ENCODE peak calls at places on chromosomes 12 and 14, in six cellular contexts. Z is CD8-positive, alpha-beta T cell; T is thoracic aorta; V is IMR-90; R is stomach; M is lower lobe of right lung. J is an unnamed sample.

GRCh38 chr12:27967551-27968054 is 4.9 kb downstream of the PTHLH start:
- DNase-seq in Z (no peak), T (no peak), V (peak), R (no peak), M (no peak), J (no peak)

GRCh38 chr14:67251573-67252226 is 10.5 kb downstream of the PALS1 start:
- DNase-seq in Z (no peak), T (no peak), V (peak), R (no peak), M (no peak), J (no peak)

GRCh38 chr12:88575361-88575959 is 4.8 kb downstream of the KITLG start:
- DNase-seq in Z (no peak), T (no peak), V (no peak), R (no peak), M (no peak), J (no peak)

GRCh38 chr14:88986146-88986841 is 161.8 kb downstream of the TTC8 start:
- DNase-seq in Z (no peak), T (no peak), V (peak), R (no peak), M (no peak), J (no peak)

GRCh38 chr14:96748371-96748770 is 48.8 kb upstream of the VRK1 start:
- DNase-seq in Z (no peak), T (no peak), V (no peak), R (no peak), M (no peak), J (no peak)

GRCh38 chr12:108169671-108170070 is 40.6 kb downstream of the WSCD2 start:
- DNase-seq in Z (no peak), T (no peak), V (no peak), R (no peak), M (no peak), J (no peak)

GRCh38 chr12:93142881-93143280 is 213.8 kb upstream of the EEA1 start:
- DNase-seq in Z (no peak), T (no peak), V (no peak), R (no peak), M (no peak), J (no peak)

GRCh38 chr12:10012630-10013330 is 2.4 kb downstream of the CLEC12B start:
- DNase-seq in Z (no peak), T (no peak), V (no peak), R (no peak), M (no peak), J (no peak)

GRCh38 chr12:90953956-90954421 is 987 bp downstream of the CCER1 start:
- DNase-seq in Z (no peak), T (no peak), V (no peak), R (no peak), M (no peak), J (no peak)

GRCh38 chr12:53751336-53752191 is at the start of gene CISTR:
- DNase-seq in Z (peak), T (no peak), V (no peak), R (no peak), M (peak), J (no peak)

DNA sequence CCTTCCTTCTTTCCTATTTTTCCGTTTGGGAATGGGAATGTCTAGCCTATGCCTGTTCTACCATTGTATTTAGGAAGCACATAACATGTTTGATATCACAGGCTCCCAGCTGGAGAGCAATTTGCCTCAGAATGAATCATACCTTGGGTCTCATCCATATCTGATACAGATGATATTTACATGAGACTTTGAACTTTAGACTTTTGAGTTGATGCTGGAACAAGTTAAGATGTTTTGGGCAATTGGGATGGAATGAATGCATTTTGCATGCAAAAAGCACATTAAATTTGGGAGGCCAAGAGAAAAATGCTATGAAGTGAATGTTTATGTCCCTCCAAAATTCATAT is 61.9 kb upstream of the BEGAIN start:
- DNase-seq in Z (no peak), T (no peak), V (peak), R (no peak), M (no peak), J (no peak)
- H3K27ac ChIP-seq in Z (no peak), T (no peak), V (peak), R (no peak), M (no peak), J (no peak)

GRCh38 chr12:109450980-109451379 is 26.1 kb downstream of the KCTD10 start:
- DNase-seq in Z (no peak), T (no peak), V (no peak), R (no peak), M (no peak), J (no peak)
- H3K27ac ChIP-seq in Z (no peak), T (peak), V (no peak), R (no peak), M (no peak), J (no peak)

DNA sequence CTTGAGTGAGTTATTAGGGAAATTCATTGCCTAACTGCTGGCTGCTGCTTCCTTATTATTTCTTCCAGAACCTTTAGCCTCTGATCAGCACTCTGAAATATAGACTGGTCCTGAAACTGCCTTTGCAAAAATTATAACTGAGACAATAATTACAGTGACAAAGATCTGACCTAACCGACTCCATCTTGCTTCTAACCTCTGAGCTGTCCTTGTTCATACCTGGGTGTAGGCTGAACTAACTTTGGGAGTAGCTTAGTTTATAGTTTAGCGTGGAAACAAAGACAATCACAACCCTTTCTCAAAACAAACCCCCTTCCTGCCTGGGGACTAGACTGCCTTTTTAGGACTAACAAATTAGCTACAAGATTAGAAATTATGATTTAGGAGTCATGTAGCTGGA is 117.4 kb downstream of the DYRK2 start:
- DNase-seq in Z (no peak), T (no peak), V (no peak), R (no peak), M (no peak), J (no peak)
- H3K27ac ChIP-seq in Z (no peak), T (no peak), V (no peak), R (no peak), M (no peak), J (peak)

DNA sequence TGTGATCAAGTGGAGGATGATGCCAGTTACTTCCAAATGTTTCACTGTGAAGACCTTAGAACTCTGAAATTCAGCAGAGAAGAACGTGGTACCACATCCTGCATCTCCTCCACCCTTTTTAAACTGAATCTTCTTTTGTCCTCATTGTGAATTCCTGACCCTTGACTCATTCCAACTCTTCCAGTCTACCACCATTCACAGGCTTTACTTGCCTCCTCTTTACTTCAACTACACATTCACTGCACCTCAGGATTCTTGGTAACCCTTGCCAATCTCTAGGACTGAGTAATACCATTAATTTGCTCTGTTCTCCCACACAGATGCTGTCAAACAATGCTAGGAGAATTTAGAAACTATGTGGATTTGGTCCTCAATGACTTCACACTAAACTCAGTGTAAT is 37.3 kb downstream of the PPP1R12A start:
- DNase-seq in Z (no peak), T (no peak), V (peak), R (no peak), M (no peak), J (peak)
- H3K27ac ChIP-seq in Z (no peak), T (no peak), V (no peak), R (no peak), M (no peak), J (peak)

GRCh38 chr12:76936562-76937185 is 57.9 kb upstream of the CSRP2 start:
- DNase-seq in Z (no peak), T (no peak), V (no peak), R (no peak), M (no peak), J (no peak)
- H3K27ac ChIP-seq in Z (no peak), T (no peak), V (no peak), R (no peak), M (no peak), J (no peak)

GRCh38 chr12:737117-737739 is 15.2 kb upstream of the WNK1 start:
- DNase-seq in Z (no peak), T (no peak), V (no peak), R (peak), M (no peak), J (no peak)
- H3K27ac ChIP-seq in Z (no peak), T (no peak), V (no peak), R (peak), M (no peak), J (no peak)

DNA sequence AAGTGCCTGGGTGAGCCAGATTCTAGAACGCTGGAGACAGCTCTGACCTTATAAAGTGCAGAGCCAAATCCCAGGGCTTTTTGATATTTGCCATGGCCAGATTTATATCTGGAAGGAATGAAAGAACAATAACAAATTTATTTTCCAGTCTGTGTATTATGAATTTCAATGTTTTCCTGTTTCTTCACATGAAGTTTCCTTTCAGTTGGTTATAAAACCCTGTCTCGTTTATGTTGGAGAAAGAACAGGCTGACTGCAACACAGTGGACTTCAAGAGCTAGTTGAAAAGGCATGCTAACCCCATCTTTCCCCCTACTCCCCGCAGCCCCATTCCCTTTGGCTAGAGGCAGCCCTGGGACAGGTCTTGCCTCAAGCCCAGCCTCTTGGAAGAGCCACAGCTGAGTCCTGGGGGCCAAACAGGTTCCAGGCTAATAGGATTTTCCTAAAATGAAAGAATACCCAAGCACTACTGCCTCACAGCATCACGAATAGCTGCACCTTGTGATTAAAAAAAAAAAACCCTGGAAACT is 1.7 kb downstream of the FBLN5 start:
- DNase-seq in Z (no peak), T (no peak), V (no peak), R (no peak), M (no peak), J (no peak)
- H3K27ac ChIP-seq in Z (no peak), T (peak), V (peak), R (no peak), M (peak), J (no peak)

GRCh38 chr12:104517880-104518279 is 61.1 kb downstream of the CHST11 start:
- DNase-seq in Z (no peak), T (no peak), V (no peak), R (no peak), M (no peak), J (no peak)
- H3K27ac ChIP-seq in Z (no peak), T (no peak), V (no peak), R (no peak), M (no peak), J (no peak)

GRCh38 chr12:16587514-16587913 is 18.4 kb downstream of the LMO3 start:
- DNase-seq in Z (no peak), T (no peak), V (no peak), R (no peak), M (no peak), J (no peak)

GRCh38 chr12:16587110-16587453 is 18.9 kb downstream of the LMO3 start:
- DNase-seq in Z (no peak), T (no peak), V (no peak), R (no peak), M (no peak), J (no peak)

GRCh38 chr12:16583991-16584745 is 21.8 kb downstream of the LMO3 start:
- DNase-seq in Z (no peak), T (no peak), V (peak), R (no peak), M (no peak), J (peak)

GRCh38 chr12:16586350-16587109 is 19.4 kb downstream of the LMO3 start:
- DNase-seq in Z (no peak), T (no peak), V (peak), R (no peak), M (no peak), J (no peak)

DNA sequence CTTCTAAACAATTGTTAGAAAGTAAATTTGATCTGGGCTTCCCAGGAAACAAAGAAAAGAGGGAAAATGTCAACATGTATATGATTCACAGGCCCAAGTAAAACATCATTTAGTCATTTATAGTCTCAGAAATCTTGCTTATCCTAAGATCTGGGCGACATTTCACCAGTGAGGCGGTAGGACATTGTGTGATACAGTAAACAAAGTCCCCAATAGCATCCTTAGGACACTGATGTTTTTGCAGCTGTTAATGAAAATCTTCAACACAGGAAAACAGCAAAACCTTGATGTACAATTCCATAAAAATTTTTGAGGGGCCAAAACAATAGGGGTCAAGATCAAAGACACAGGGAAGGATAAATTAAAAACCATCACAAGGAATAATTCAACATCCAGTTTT is 20.2 kb downstream of the LMO3 start:
- DNase-seq in Z (no peak), T (no peak), V (no peak), R (no peak), M (no peak), J (no peak)
- H3K27ac ChIP-seq in Z (no peak), T (peak), V (no peak), R (no peak), M (no peak), J (no peak)

J was measured in epithelial cell of prostate.